ENCODE peak calls at places on chromosomes 2 and 18, in six cellular contexts. P, Y, X, Z, L and F are unnamed samples.

GRCh38 chr2:4693266-4693665 is 989.9 kb downstream of the DCDC2C start:
- DNase-seq in P (peak; percentile 73), Y (no peak), X (no peak), Z (no peak), L (no peak), F (no peak)

GRCh38 chr18:24396082-24396623 is 1.5 kb downstream of the OSBPL1A start:
- DNase-seq in P (no peak), Y (no peak), X (no peak), Z (no peak), L (no peak), F (peak; percentile 11)

GRCh38 chr2:208407667-208408066 is 1.1 kb downstream of the PTH2R start:
- DNase-seq in P (peak; percentile 42), Y (peak; percentile 14), X (peak; percentile 11), Z (no peak), L (no peak), F (peak; percentile 11)

GRCh38 chr2:128406629-128407252 is 88.1 kb upstream of the HS6ST1 start:
- DNase-seq in P (peak; percentile 15), Y (no peak), X (no peak), Z (no peak), L (peak; percentile 60), F (no peak)

GRCh38 chr2:133338224-133338623 is 230.0 kb downstream of the NCKAP5 start:
- DNase-seq in P (no peak), Y (no peak), X (no peak), Z (no peak), L (no peak), F (no peak)

GRCh38 chr2:170723446-170723958 is 8.4 kb downstream of the SP5 start:
- DNase-seq in P (no peak), Y (no peak), X (no peak), Z (no peak), L (no peak), F (no peak)

GRCh38 chr18:58895385-58895784 is 30.7 kb downstream of the ZNF532 start:
- DNase-seq in P (no peak), Y (no peak), X (no peak), Z (no peak), L (no peak), F (no peak)

GRCh38 chr2:68196120-68196716 is 38.5 kb downstream of the PNO1 start:
- DNase-seq in P (no peak), Y (no peak), X (peak; percentile 73), Z (no peak), L (peak; percentile 38), F (peak; percentile 62)

GRCh38 chr2:6780765-6781274 is 84.9 kb downstream of the CMPK2 start:
- DNase-seq in P (peak; percentile 56), Y (no peak), X (peak; percentile 17), Z (no peak), L (peak; percentile 38), F (peak; percentile 39)

GRCh38 chr18:55663891-55664290 is 75.9 kb upstream of the TCF4 start:
- DNase-seq in P (no peak), Y (no peak), X (no peak), Z (no peak), L (no peak), F (no peak)

GRCh38 chr2:129936334-129936934 is 43.0 kb upstream of the RAB6C start:
- DNase-seq in P (peak; percentile 77), Y (no peak), X (peak; percentile 39), Z (no peak), L (no peak), F (peak; percentile 11)

GRCh38 chr2:9802576-9802993 is 40.7 kb upstream of the TAF1B start:
- DNase-seq in P (peak; percentile 52), Y (no peak), X (no peak), Z (no peak), L (no peak), F (no peak)

GRCh38 chr18:3845176-3845575 is 395.2 kb downstream of the TGIF1 start:
- DNase-seq in P (no peak), Y (no peak), X (no peak), Z (no peak), L (no peak), F (no peak)

GRCh38 chr2:85524567-85524923 is 14.4 kb upstream of the MAT2A start:
- DNase-seq in P (no peak), Y (no peak), X (no peak), Z (no peak), L (no peak), F (no peak)

GRCh38 chr2:225429718-225430117 is 30.2 kb downstream of the NYAP2 start:
- DNase-seq in P (peak; percentile 83), Y (no peak), X (peak; percentile 4), Z (no peak), L (no peak), F (peak; percentile 1)

GRCh38 chr18:58625839-58626238 is 3.1 kb downstream of the ALPK2 start:
- DNase-seq in P (no peak), Y (no peak), X (no peak), Z (no peak), L (no peak), F (no peak)

GRCh38 chr2:218679119-218679518 is 7.2 kb downstream of the STK36 start:
- DNase-seq in P (no peak), Y (no peak), X (no peak), Z (no peak), L (no peak), F (peak; percentile 16)

GRCh38 chr2:193695367-193695766 is 1500.6 kb upstream of the TMEFF2 start:
- DNase-seq in P (no peak), Y (no peak), X (peak; percentile 79), Z (no peak), L (no peak), F (peak; percentile 13)

GRCh38 chr18:2303517-2304238 is 267.6 kb downstream of the METTL4 start:
- DNase-seq in P (no peak), Y (peak; percentile 13), X (peak; percentile 32), Z (no peak), L (no peak), F (no peak)

GRCh38 chr2:43399515-43400245 is 173.3 kb upstream of the ZFP36L2 start:
- DNase-seq in P (no peak), Y (no peak), X (peak; percentile 90), Z (no peak), L (no peak), F (peak; percentile 91)

GRCh38 chr18:70826571-70826970 is 537.7 kb downstream of the SOCS6 start:
- DNase-seq in P (no peak), Y (no peak), X (no peak), Z (no peak), L (no peak), F (no peak)

GRCh38 chr18:79902075-79902474 is 49.4 kb downstream of the SLC66A2 start:
- DNase-seq in P (no peak), Y (no peak), X (no peak), Z (no peak), L (peak; percentile 7), F (no peak)

GRCh38 chr2:68901199-68901515 is 30.0 kb upstream of the BMP10 start:
- DNase-seq in P (no peak), Y (no peak), X (peak; percentile 52), Z (no peak), L (no peak), F (peak; percentile 44)

GRCh38 chr2:207311316-207312005 is 145.7 kb upstream of the KLF7 start:
- DNase-seq in P (no peak), Y (peak; percentile 11), X (peak; percentile 97), Z (no peak), L (peak; percentile 14), F (peak; percentile 99)